ENCODE peak calls at places on chromosomes 16 and 17, in four cellular contexts. One of them, this sample, is unnamed.

GRCh38 chr16:30122621-30123160 is 329 bp downstream of the MAPK3 start:
- DNase-seq in sciatic nerve: no peak
- DNase-seq in fibroblast of the aortic adventitia: no peak
- DNase-seq in coronary artery: peak
- DNase-seq in this sample: no peak

GRCh38 chr16:86994651-86995171 is 322.5 kb downstream of the C16orf95 start:
- DNase-seq in coronary artery: peak
- DNase-seq in sciatic nerve: no peak
- DNase-seq in fibroblast of the aortic adventitia: peak
- DNase-seq in this sample: no peak

GRCh38 chr16:12099451-12100123 is 123.1 kb downstream of the SNX29 start:
- DNase-seq in sciatic nerve: no peak
- DNase-seq in coronary artery: no peak
- DNase-seq in fibroblast of the aortic adventitia: no peak
- DNase-seq in this sample: no peak

GRCh38 chr16:1206326-1206725 is 18.7 kb downstream of the TPSG1 start:
- DNase-seq in fibroblast of the aortic adventitia: no peak
- DNase-seq in coronary artery: no peak
- DNase-seq in sciatic nerve: no peak
- DNase-seq in this sample: no peak

GRCh38 chr16:28900601-28901000 is 22.3 kb downstream of the ATP2A1 start:
- DNase-seq in sciatic nerve: no peak
- DNase-seq in coronary artery: no peak
- DNase-seq in fibroblast of the aortic adventitia: no peak
- DNase-seq in this sample: no peak

GRCh38 chr16:55915116-55915827 is 40.1 kb upstream of the CES5A start:
- DNase-seq in fibroblast of the aortic adventitia: no peak
- DNase-seq in sciatic nerve: no peak
- DNase-seq in coronary artery: no peak
- DNase-seq in this sample: no peak

GRCh38 chr17:65243838-65244237 is 106.7 kb downstream of the RGS9 start:
- DNase-seq in coronary artery: no peak
- DNase-seq in fibroblast of the aortic adventitia: peak
- DNase-seq in sciatic nerve: no peak
- DNase-seq in this sample: peak

GRCh38 chr16:57639172-57639571 is 10.7 kb downstream of the ADGRG1 start:
- DNase-seq in coronary artery: no peak
- DNase-seq in sciatic nerve: no peak
- DNase-seq in fibroblast of the aortic adventitia: no peak
- DNase-seq in this sample: peak

GRCh38 chr17:68015081-68015723 is 18.9 kb upstream of the C17orf58 start:
- DNase-seq in fibroblast of the aortic adventitia: no peak
- DNase-seq in sciatic nerve: no peak
- DNase-seq in coronary artery: no peak
- DNase-seq in this sample: no peak

This sample was measured in thyroid gland.